ENCODE peak calls at places on chromosomes 5 and 9, in four cellular contexts. One of them, this sample, is unnamed.
A peak's percentile ranks its signal among the peaks of the same experiment; 100 is the strongest.

GRCh38 chr5:176577312-176578176 is 28.4 kb downstream of the CDHR2 start:
- DNase-seq in IMR-90: no peak
- DNase-seq in GM12878: no peak
- DNase-seq in tibial artery: no peak
- DNase-seq in this sample: no peak

GRCh38 chr5:96142786-96143434 is 181.3 kb upstream of the ELL2 start:
- DNase-seq in tibial artery: no peak
- DNase-seq in IMR-90: peak; percentile 69
- DNase-seq in GM12878: no peak
- DNase-seq in this sample: no peak

GRCh38 chr5:75053286-75054109 is 1.1 kb upstream of the GCNT4 start:
- DNase-seq in IMR-90: peak; percentile 73
- DNase-seq in GM12878: no peak
- DNase-seq in tibial artery: peak; percentile 81
- DNase-seq in this sample: peak; percentile 45

GRCh38 chr5:149944666-149945065 is at the start of gene PDE6A:
- DNase-seq in GM12878: no peak
- DNase-seq in IMR-90: no peak
- DNase-seq in tibial artery: no peak
- DNase-seq in this sample: no peak

GRCh38 chr9:72952914-72953313 is at the start of gene ALDH1A1:
- DNase-seq in GM12878: no peak
- DNase-seq in tibial artery: no peak
- DNase-seq in IMR-90: no peak
- DNase-seq in this sample: no peak

GRCh38 chr9:125750656-125751035 is 3.5 kb downstream of the PBX3 start:
- DNase-seq in IMR-90: no peak
- DNase-seq in GM12878: no peak
- DNase-seq in tibial artery: no peak
- DNase-seq in this sample: no peak

GRCh38 chr9:131758972-131759647 is 19.2 kb upstream of the RAPGEF1 start:
- DNase-seq in GM12878: no peak
- DNase-seq in tibial artery: no peak
- DNase-seq in IMR-90: peak; percentile 25
- DNase-seq in this sample: no peak

GRCh38 chr5:63398346-63398745 is 563.9 kb downstream of the HTR1A start:
- DNase-seq in tibial artery: no peak
- DNase-seq in IMR-90: no peak
- DNase-seq in GM12878: no peak
- DNase-seq in this sample: no peak

GRCh38 chr9:120909904-120910303 is 16.7 kb downstream of the TRAF1 start:
- DNase-seq in IMR-90: no peak
- DNase-seq in GM12878: no peak
- DNase-seq in tibial artery: no peak
- DNase-seq in this sample: no peak

GRCh38 chr9:121814594-121814993 is 163.2 kb downstream of the DAB2IP start:
- DNase-seq in tibial artery: peak; percentile 49
- DNase-seq in IMR-90: no peak
- DNase-seq in GM12878: no peak
- DNase-seq in this sample: no peak

GRCh38 chr9:131469369-131469768 is 33.3 kb upstream of the POMT1 start:
- DNase-seq in IMR-90: no peak
- DNase-seq in GM12878: no peak
- DNase-seq in tibial artery: peak; percentile 31
- DNase-seq in this sample: peak; percentile 20

GRCh38 chr9:107711528-107711927 is 222.0 kb upstream of the KLF4 start:
- DNase-seq in tibial artery: no peak
- DNase-seq in IMR-90: peak; percentile 89
- DNase-seq in GM12878: no peak
- DNase-seq in this sample: peak; percentile 14

GRCh38 chr5:11890777-11891176 is 13.5 kb downstream of the CTNND2 start:
- DNase-seq in GM12878: no peak
- DNase-seq in IMR-90: no peak
- DNase-seq in tibial artery: no peak
- DNase-seq in this sample: no peak

GRCh38 chr5:1521671-1522600 is 1.8 kb downstream of the LPCAT1 start:
- DNase-seq in IMR-90: peak; percentile 87
- DNase-seq in GM12878: no peak
- DNase-seq in tibial artery: peak; percentile 61
- DNase-seq in this sample: peak; percentile 6

DNA sequence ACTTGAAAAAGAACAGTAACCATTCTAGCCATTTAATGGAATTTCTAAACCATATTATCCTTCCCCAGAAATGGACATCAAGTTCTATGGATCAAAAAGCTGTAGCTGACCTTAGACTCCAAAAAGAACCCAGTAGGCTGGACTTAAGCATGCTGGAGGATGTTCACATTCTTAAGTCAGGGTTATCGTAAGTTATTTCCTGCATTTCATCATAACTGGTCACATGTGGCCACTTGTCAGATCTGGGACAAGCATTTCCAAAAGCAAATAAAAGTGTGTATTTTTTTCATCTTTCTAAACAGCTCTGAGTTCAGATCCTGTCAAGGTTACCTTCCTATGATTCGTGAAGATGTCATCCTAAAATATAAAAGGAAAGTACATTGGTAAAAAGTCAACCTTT is 274.5 kb upstream of the PTGER4 start:
- DNase-seq in GM12878: no peak
- DNase-seq in IMR-90: no peak
- DNase-seq in tibial artery: no peak
- DNase-seq in this sample: no peak
- H3K27ac ChIP-seq in GM12878: no peak overlapping the region
- H3K27ac ChIP-seq in IMR-90: no peak overlapping the region
- H3K27ac ChIP-seq in tibial artery: no peak overlapping the region
- H3K27ac ChIP-seq in this sample: no peak overlapping the region

DNA sequence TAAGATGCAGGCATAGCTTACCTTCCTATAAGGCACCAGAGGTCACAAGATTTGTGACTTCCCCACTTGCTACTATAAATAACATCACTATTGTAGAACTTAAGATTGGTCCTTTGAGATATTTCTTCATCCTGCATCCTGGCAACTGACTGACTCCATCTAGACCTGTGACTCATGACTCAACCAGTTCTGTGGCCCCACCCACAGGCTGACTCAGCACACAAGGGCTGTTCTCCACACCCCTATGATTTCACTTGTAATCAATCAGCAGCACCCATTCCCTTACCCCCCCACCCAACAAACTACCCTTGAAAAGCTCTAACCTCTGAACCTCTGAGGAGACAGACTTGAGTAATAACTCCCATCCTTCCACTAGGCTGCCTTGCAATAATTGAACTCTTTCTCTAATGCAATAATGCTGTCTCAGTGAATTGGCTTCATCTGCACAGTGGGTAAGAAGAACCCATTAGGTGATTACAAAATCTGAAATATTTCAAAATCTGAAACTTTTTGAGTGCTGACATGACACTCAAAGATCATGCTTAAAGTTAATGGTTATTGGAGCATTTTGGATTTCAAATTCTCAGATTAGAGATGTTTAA is 296.7 kb downstream of the ARL15 start:
- DNase-seq in IMR-90: peak; percentile 90
- DNase-seq in tibial artery: no peak
- DNase-seq in GM12878: no peak
- DNase-seq in this sample: no peak
- H3K27ac ChIP-seq in IMR-90: no peak overlapping the region
- H3K27ac ChIP-seq in tibial artery: no peak overlapping the region
- H3K27ac ChIP-seq in GM12878: no peak overlapping the region
- H3K27ac ChIP-seq in this sample: no peak overlapping the region

GRCh38 chr9:89247431-89248370 is 63.3 kb upstream of the CKS2 start:
- DNase-seq in IMR-90: peak; percentile 15
- DNase-seq in GM12878: no peak
- DNase-seq in tibial artery: no peak
- DNase-seq in this sample: no peak

GRCh38 chr9:89249001-89249400 is 62.0 kb upstream of the CKS2 start:
- DNase-seq in IMR-90: no peak
- DNase-seq in GM12878: no peak
- DNase-seq in tibial artery: no peak
- DNase-seq in this sample: no peak

GRCh38 chr9:89246840-89247239 is 64.2 kb upstream of the CKS2 start:
- DNase-seq in IMR-90: no peak
- DNase-seq in tibial artery: no peak
- DNase-seq in GM12878: no peak
- DNase-seq in this sample: no peak

GRCh38 chr9:89243296-89244061 is 64.9 kb upstream of the SHC3 start:
- DNase-seq in tibial artery: no peak
- DNase-seq in GM12878: no peak
- DNase-seq in IMR-90: no peak
- DNase-seq in this sample: no peak
- H3K27ac ChIP-seq in tibial artery: no peak overlapping the region
- H3K27ac ChIP-seq in GM12878: no peak overlapping the region
- H3K27ac ChIP-seq in IMR-90: no peak overlapping the region
- H3K27ac ChIP-seq in this sample: no peak overlapping the region

DNA sequence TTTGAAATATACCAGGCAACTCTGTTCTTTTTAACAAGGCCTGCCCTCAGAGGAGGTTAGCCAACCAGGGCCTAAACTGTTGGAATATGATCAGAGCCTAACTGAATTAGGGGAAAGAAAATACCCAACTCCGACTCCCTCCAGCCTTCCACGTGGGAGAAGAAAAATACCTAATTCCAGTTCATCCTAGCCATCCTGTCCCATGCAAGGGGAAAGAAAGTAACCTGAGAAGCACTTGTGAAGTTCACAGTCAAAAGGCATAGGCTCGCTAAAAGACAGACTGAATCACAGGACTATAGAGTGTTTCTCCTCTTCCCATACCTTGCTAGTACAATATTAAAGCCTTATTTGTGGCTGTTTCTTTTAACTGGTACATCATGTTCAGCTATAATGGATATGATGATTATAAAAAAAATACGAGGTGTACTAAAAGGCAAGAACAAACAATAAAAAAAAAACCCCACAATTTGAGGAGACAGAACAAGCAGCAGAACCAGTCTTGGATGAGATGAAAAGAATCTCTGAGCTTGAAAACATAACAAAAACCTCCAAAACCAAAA is 18.0 kb upstream of the ATP10B start:
- DNase-seq in GM12878: no peak
- DNase-seq in IMR-90: no peak
- DNase-seq in tibial artery: no peak
- DNase-seq in this sample: no peak
- H3K27ac ChIP-seq in GM12878: no peak overlapping the region
- H3K27ac ChIP-seq in IMR-90: no peak overlapping the region
- H3K27ac ChIP-seq in tibial artery: no peak overlapping the region
- H3K27ac ChIP-seq in this sample: no peak overlapping the region

DNA sequence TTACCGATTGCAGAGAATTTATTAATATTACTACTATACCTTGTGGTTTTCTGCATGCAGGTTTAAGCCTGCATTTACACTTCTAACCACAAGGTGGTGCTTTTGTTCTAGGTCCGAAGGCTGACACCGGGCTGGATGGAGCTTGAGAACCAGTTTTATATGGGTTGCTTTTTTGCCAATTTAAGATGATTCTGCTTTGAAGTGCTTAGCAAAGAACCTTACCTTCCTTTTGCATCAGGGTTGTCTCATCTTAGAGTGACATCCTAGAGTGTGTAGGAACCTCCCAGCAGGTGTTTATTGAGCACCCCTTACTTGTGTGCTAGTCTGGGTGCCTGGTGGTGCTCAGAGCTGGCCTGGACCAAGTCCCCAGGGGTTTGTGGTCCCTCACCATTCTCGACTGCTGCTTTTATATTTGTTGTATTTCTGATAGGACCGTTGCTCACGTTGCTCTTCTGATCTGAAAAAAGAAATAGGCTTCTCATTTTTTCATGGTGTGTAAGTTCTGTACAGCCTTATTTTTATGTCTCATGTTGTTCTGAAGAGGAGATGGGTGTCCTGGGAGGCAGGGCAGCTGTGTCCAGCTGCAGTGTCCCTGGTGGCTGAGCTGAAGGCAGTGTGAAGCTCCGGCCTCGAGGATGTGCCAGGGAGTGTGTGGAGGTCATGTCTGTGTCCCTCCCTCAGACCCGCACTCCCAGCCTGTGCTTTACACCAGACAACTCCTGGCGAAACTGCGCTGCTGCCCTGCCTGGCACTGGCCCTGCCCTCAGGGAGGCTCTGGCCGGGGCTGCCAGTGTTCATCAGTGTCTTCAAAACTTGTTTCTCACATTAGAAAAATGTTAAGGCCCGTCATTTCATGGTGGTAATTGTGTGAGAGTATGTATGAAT is 54.3 kb downstream of the EHMT1 start:
- DNase-seq in GM12878: peak; percentile 67
- DNase-seq in tibial artery: peak; percentile 63
- DNase-seq in IMR-90: peak; percentile 79
- DNase-seq in this sample: no peak
- H3K27ac ChIP-seq in GM12878: peak overlapping the region; percentile 72
- H3K27ac ChIP-seq in tibial artery: no peak overlapping the region
- H3K27ac ChIP-seq in IMR-90: no peak overlapping the region
- H3K27ac ChIP-seq in this sample: no peak overlapping the region

DNA sequence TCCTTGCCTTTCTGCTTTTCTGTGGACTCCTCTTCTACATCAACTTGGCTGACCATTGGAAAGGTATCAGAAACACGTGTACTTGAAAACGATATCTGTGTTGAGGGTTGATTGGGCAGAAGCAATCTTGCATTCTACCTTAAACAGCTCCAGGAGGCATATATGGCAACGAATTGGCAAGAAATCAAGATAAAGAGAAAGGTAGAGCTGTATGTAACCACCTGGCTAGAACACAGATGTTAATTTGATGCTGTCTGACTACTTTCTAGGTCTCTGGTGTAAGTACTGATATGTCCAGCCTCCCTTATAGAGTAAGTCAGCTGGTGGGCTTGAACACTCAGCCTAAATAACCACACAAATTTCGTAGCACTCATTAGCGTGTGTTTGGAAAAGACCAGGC is 1.3 kb downstream of the MAN1B1 start:
- DNase-seq in IMR-90: no peak
- DNase-seq in GM12878: no peak
- DNase-seq in tibial artery: no peak
- DNase-seq in this sample: no peak
- H3K27ac ChIP-seq in IMR-90: no peak overlapping the region
- H3K27ac ChIP-seq in GM12878: no peak overlapping the region
- H3K27ac ChIP-seq in tibial artery: no peak overlapping the region
- H3K27ac ChIP-seq in this sample: no peak overlapping the region

GRCh38 chr5:84383296-84383815 is 1.3 kb downstream of the EDIL3 start:
- DNase-seq in IMR-90: no peak
- DNase-seq in tibial artery: peak; percentile 63
- DNase-seq in GM12878: no peak
- DNase-seq in this sample: no peak
- H3K27ac ChIP-seq in IMR-90: peak overlapping the region; percentile 87
- H3K27ac ChIP-seq in tibial artery: peak overlapping the region; percentile 98
- H3K27ac ChIP-seq in GM12878: no peak overlapping the region
- H3K27ac ChIP-seq in this sample: peak overlapping the region; percentile 66

This sample was measured in ovary.